ENCODE peak calls at places on chromosomes 4 and X, in ten cellular contexts. U is NCI-H446, L is brain microvascular endothelial cell, V is endothelial cell, F is psoas muscle, I is fibroblast of the aortic adventitia, S is ovary, N is HEK293T, J is PC-9, G is epithelial cell of esophagus. Y is an unnamed sample.

GRCh38 chr4:158193171-158193749 is 17.0 kb upstream of the TMEM144 start:
- DNase-seq in U (peak), L (no peak), V (no peak), F (no peak), I (peak), S (no peak), N (peak), J (no peak), G (peak), Y (no peak)

GRCh38 chrX:16138108-16138427 is 14.7 kb downstream of the GRPR start:
- DNase-seq in U (no peak), L (no peak), V (no peak), F (no peak), I (peak), S (no peak), N (peak), J (no peak), G (peak), Y (no peak)

GRCh38 chrX:154458116-154458953 is at the start of gene PLXNA3:
- DNase-seq in U (no peak), L (no peak), V (peak), F (peak), I (no peak), S (peak), N (peak), J (no peak), G (peak), Y (no peak)

GRCh38 chr4:98518555-98519267 is 139.7 kb downstream of the TSPAN5 start:
- DNase-seq in U (no peak), L (no peak), V (no peak), F (no peak), I (no peak), S (no peak), N (no peak), J (no peak), G (no peak), Y (no peak)

GRCh38 chrX:15497865-15498264 is 2.7 kb upstream of the BMX start:
- DNase-seq in U (peak), L (peak), V (peak), F (no peak), I (peak), S (no peak), N (peak), J (no peak), G (peak), Y (no peak)

GRCh38 chr4:99405433-99406115 is 29.6 kb downstream of the ADH7 start:
- DNase-seq in U (peak), L (peak), V (peak), F (peak), I (peak), S (peak), N (peak), J (peak), G (peak), Y (peak)

GRCh38 chr4:150582101-150582565 is at the start of gene MAB21L2:
- DNase-seq in U (no peak), L (no peak), V (peak), F (no peak), I (no peak), S (no peak), N (no peak), J (no peak), G (no peak), Y (no peak)

GRCh38 chr4:26459756-26460530 is 30.3 kb downstream of the CCKAR start:
- DNase-seq in U (no peak), L (no peak), V (no peak), F (no peak), I (peak), S (no peak), N (no peak), J (no peak), G (no peak), Y (no peak)

Y was measured in tibial artery.